ENCODE peak calls at places on chromosome 12, in seven cellular contexts. O is aorta; B is stimulated activated CD4-positive, alpha-beta T cell treated with anti-CD3 and anti-CD28 coated beads, Interleukin-2, amount 100 ng/mL, for 48 hours; F is adrenal gland; Z is NCI-H2171; R is islet precursor cell; T is NB4. Q is an unnamed sample.

GRCh38 chr12:23585782-23586163 is 363.7 kb downstream of the SOX5 start:
- DNase-seq in O (no peak), B (no peak), F (no peak), Z (no peak), R (no peak), T (no peak), Q (peak; percentile 29)

GRCh38 chr12:7373226-7373625 is 69.4 kb downstream of the ACSM4 start:
- DNase-seq in O (no peak), B (no peak), F (no peak), Z (peak; percentile 100), R (no peak), T (no peak), Q (no peak)

GRCh38 chr12:78002878-78003277 is 172.2 kb downstream of the NAV3 start:
- DNase-seq in O (no peak), B (no peak), F (no peak), Z (peak; percentile 4), R (no peak), T (peak; percentile 61), Q (no peak)

GRCh38 chr12:78584695-78585094 is 279.9 kb upstream of the SYT1 start:
- DNase-seq in O (no peak), B (no peak), F (no peak), Z (no peak), R (peak; percentile 84), T (peak; percentile 31), Q (no peak)

GRCh38 chr12:118371354-118372282 is 1.1 kb downstream of the TAOK3 start:
- DNase-seq in O (peak; percentile 80), B (no peak), F (no peak), Z (no peak), R (peak; percentile 68), T (peak; percentile 65), Q (peak; percentile 64)

GRCh38 chr12:19129486-19130223 is at the start of gene PLEKHA5:
- DNase-seq in O (peak; percentile 89), B (peak; percentile 29), F (peak; percentile 79), Z (peak; percentile 41), R (peak; percentile 90), T (peak; percentile 68), Q (peak; percentile 77)

GRCh38 chr12:114799574-114800487 is 115.9 kb upstream of the TBX3 start:
- DNase-seq in O (no peak), B (no peak), F (peak; percentile 98), Z (no peak), R (peak; percentile 92), T (no peak), Q (peak; percentile 90)

GRCh38 chr12:107326237-107326636 is 232.9 kb upstream of the CRY1 start:
- DNase-seq in O (no peak), B (no peak), F (no peak), Z (no peak), R (no peak), T (no peak), Q (no peak)

GRCh38 chr12:120092531-120093335 is 23.8 kb downstream of the RAB35 start:
- DNase-seq in O (no peak), B (no peak), F (no peak), Z (no peak), R (no peak), T (no peak), Q (no peak)

GRCh38 chr12:93087836-93088610 is 158.9 kb upstream of the EEA1 start:
- DNase-seq in O (no peak), B (no peak), F (no peak), Z (no peak), R (no peak), T (no peak), Q (no peak)

GRCh38 chr12:24084800-24085199 is 135.3 kb upstream of the SOX5 start:
- DNase-seq in O (no peak), B (no peak), F (no peak), Z (no peak), R (no peak), T (no peak), Q (no peak)

GRCh38 chr12:19025582-19025981 is 104.0 kb upstream of the PLEKHA5 start:
- DNase-seq in O (no peak), B (no peak), F (no peak), Z (no peak), R (no peak), T (no peak), Q (no peak)

GRCh38 chr12:39587247-39587646 is 32.4 kb downstream of the ABCD2 start:
- DNase-seq in O (no peak), B (no peak), F (no peak), Z (no peak), R (no peak), T (peak; percentile 25), Q (no peak)

GRCh38 chr12:105935981-105936380 is 202.8 kb downstream of the NUAK1 start:
- DNase-seq in O (no peak), B (no peak), F (no peak), Z (no peak), R (no peak), T (no peak), Q (no peak)

Q was measured in testis.